ENCODE peak calls at places on chromosomes 12 and 14, in five cellular contexts. W is globus pallidus, E is NCI-H1436, C is EH, R is T47D. Q is an unnamed sample.
A peak's percentile ranks its signal among the peaks of the same experiment; 100 is the strongest.

GRCh38 chr14:39241637-39242036 is 7.9 kb downstream of the MIA2 start:
- DNase-seq in W (no peak), E (no peak), C (peak; percentile 11), R (no peak), Q (no peak)

GRCh38 chr12:116977465-116978380 is 67.0 kb downstream of the FBXW8 start:
- DNase-seq in W (no peak), E (no peak), C (peak; percentile 73), R (peak; percentile 54), Q (no peak)

GRCh38 chr12:50637870-50638481 is 125.9 kb upstream of the ATF1 start:
- DNase-seq in W (peak; percentile 82), E (peak; percentile 28), C (peak; percentile 62), R (peak; percentile 67), Q (peak; percentile 43)

GRCh38 chr12:104588048-104588942 is 131.5 kb downstream of the CHST11 start:
- DNase-seq in W (no peak), E (no peak), C (peak; percentile 78), R (no peak), Q (no peak)

GRCh38 chr12:3022411-3022810 is 54.8 kb upstream of the TSPAN9 start:
- DNase-seq in W (no peak), E (no peak), C (no peak), R (no peak), Q (no peak)

GRCh38 chr14:89540830-89541470 is 123.9 kb upstream of the FOXN3 start:
- DNase-seq in W (no peak), E (no peak), C (peak; percentile 94), R (no peak), Q (no peak)

GRCh38 chr14:88535149-88535548 is 19.7 kb downstream of the PTPN21 start:
- DNase-seq in W (no peak), E (no peak), C (no peak), R (peak; percentile 87), Q (no peak)

GRCh38 chr14:36505892-36506731 is 13.9 kb downstream of the NKX2-1 start:
- DNase-seq in W (no peak), E (no peak), C (no peak), R (no peak), Q (no peak)

GRCh38 chr12:24230061-24230460 is 280.6 kb upstream of the SOX5 start:
- DNase-seq in W (no peak), E (no peak), C (no peak), R (no peak), Q (no peak)

GRCh38 chr12:69405466-69405865 is 45.9 kb downstream of the YEATS4 start:
- DNase-seq in W (no peak), E (no peak), C (peak; percentile 98), R (no peak), Q (peak; percentile 78)

GRCh38 chr12:32273063-32273521 is 126.3 kb upstream of the FGD4 start:
- DNase-seq in W (no peak), E (no peak), C (peak; percentile 24), R (no peak), Q (no peak)

GRCh38 chr14:38743941-38744611 is 359.0 kb downstream of the SEC23A start:
- DNase-seq in W (no peak), E (no peak), C (no peak), R (no peak), Q (no peak)

GRCh38 chr14:102185360-102185759 is 45.7 kb downstream of the WDR20 start:
- DNase-seq in W (no peak), E (no peak), C (no peak), R (peak; percentile 83), Q (peak; percentile 87)

GRCh38 chr12:49944718-49945117 is 5.8 kb upstream of the AQP2 start:
- DNase-seq in W (no peak), E (no peak), C (no peak), R (no peak), Q (no peak)

GRCh38 chr12:68199127-68199526 is 26.5 kb downstream of the IL26 start:
- DNase-seq in W (no peak), E (no peak), C (no peak), R (no peak), Q (no peak)

GRCh38 chr12:71469235-71469873 is 29.8 kb downstream of the LGR5 start:
- DNase-seq in W (no peak), E (no peak), C (peak; percentile 36), R (peak; percentile 39), Q (peak; percentile 87)

GRCh38 chr12:26117321-26117720 is 7.5 kb downstream of the BHLHE41 start:
- DNase-seq in W (no peak), E (no peak), C (no peak), R (no peak), Q (no peak)

GRCh38 chr14:93825235-93825553 is 36.9 kb upstream of the PRIMA1 start:
- DNase-seq in W (no peak), E (no peak), C (no peak), R (no peak), Q (no peak)

GRCh38 chr12:7905071-7905470 is 30.9 kb downstream of the SLC2A3 start:
- DNase-seq in W (no peak), E (peak; percentile 17), C (no peak), R (no peak), Q (no peak)

GRCh38 chr12:54321363-54321762 is 3.6 kb upstream of the COPZ1 start:
- DNase-seq in W (no peak), E (no peak), C (no peak), R (no peak), Q (no peak)